ENCODE peak calls at places on chromosomes 2 and 18, in seven cellular contexts. Q, E, G, K, I, B and T are unnamed samples.

GRCh38 chr18:49227456-49227855 is 233.0 kb downstream of the DYM start:
- DNase-seq in G (no peak), B (no peak), Q (no peak), K (peak; percentile 34), I (no peak), E (no peak), T (no peak)

GRCh38 chr18:74402806-74403433 is 54.2 kb downstream of the DIPK1C start:
- DNase-seq in Q (no peak), I (no peak), K (no peak), B (no peak), E (no peak), G (no peak), T (no peak)

GRCh38 chr2:241177526-241177925 is 11.0 kb upstream of the ANO7 start:
- DNase-seq in B (no peak), I (no peak), E (no peak), K (no peak), Q (no peak), G (no peak), T (no peak)

GRCh38 chr2:195531754-195532153 is 125.3 kb upstream of the SLC39A10 start:
- DNase-seq in G (no peak), K (no peak), Q (peak; percentile 36), I (no peak), B (peak; percentile 40), E (no peak), T (no peak)

GRCh38 chr2:106960633-106961205 is 74.8 kb upstream of the ST6GAL2 start:
- DNase-seq in E (no peak), K (no peak), Q (no peak), B (no peak), G (no peak), I (no peak), T (no peak)

GRCh38 chr18:24839991-24840390 is 379.6 kb downstream of the HRH4 start:
- DNase-seq in Q (no peak), K (no peak), G (no peak), B (peak; percentile 43), I (no peak), E (no peak), T (no peak)

GRCh38 chr18:55997156-55997561 is 409.2 kb upstream of the TCF4 start:
- DNase-seq in Q (no peak), G (no peak), I (no peak), E (no peak), K (no peak), B (peak; percentile 66), T (no peak)

GRCh38 chr2:45256173-45256866 is 247.1 kb upstream of the SIX2 start:
- DNase-seq in B (no peak), K (no peak), Q (no peak), E (no peak), G (no peak), I (peak; percentile 70), T (no peak)

GRCh38 chr2:96089356-96090180 is 26.8 kb downstream of the ADRA2B start:
- DNase-seq in G (peak; percentile 60), E (no peak), Q (no peak), K (no peak), B (no peak), I (peak; percentile 44), T (no peak)

GRCh38 chr2:38788306-38788705 is 10.3 kb downstream of the GEMIN6 start:
- DNase-seq in I (no peak), Q (no peak), G (no peak), K (no peak), E (no peak), B (peak; percentile 64), T (no peak)

GRCh38 chr2:159091981-159092380 is 123.5 kb downstream of the TANC1 start:
- DNase-seq in G (no peak), I (no peak), B (no peak), E (no peak), K (no peak), Q (no peak), T (no peak)

GRCh38 chr18:45775241-45775676 is 50.2 kb upstream of the SIGLEC15 start:
- DNase-seq in I (peak; percentile 86), B (peak; percentile 51), G (peak; percentile 22), E (no peak), Q (peak; percentile 59), K (no peak), T (no peak)

GRCh38 chr2:17578466-17578928 is 38.0 kb downstream of the VSNL1 start:
- DNase-seq in G (no peak), I (no peak), K (peak; percentile 63), B (no peak), Q (no peak), E (no peak), T (no peak)

GRCh38 chr2:113240150-113240914 is 38.4 kb downstream of the PAX8 start:
- DNase-seq in Q (peak; percentile 90), K (peak; percentile 47), G (no peak), E (no peak), B (peak; percentile 92), I (peak; percentile 96), T (peak; percentile 58)

GRCh38 chr2:85753035-85753524 is 711 bp upstream of the ATOH8 start:
- DNase-seq in E (no peak), K (no peak), B (no peak), G (no peak), Q (no peak), I (peak; percentile 49), T (no peak)

GRCh38 chr18:23415530-23415929 is 37.6 kb upstream of the RIOK3 start:
- DNase-seq in B (no peak), Q (no peak), I (no peak), E (no peak), K (no peak), G (no peak), T (no peak)

GRCh38 chr2:10806543-10806942 is 6.0 kb downstream of the PDIA6 start:
- DNase-seq in K (no peak), B (no peak), Q (no peak), I (no peak), G (no peak), E (no peak), T (no peak)

GRCh38 chr2:16281451-16282330 is 341.3 kb downstream of the MYCN start:
- DNase-seq in B (no peak), K (peak; percentile 29), E (no peak), Q (no peak), G (peak; percentile 60), I (no peak), T (no peak)

GRCh38 chr18:49071776-49072175 is 121.0 kb upstream of the SMAD7 start:
- DNase-seq in G (no peak), B (no peak), Q (no peak), I (no peak), E (no peak), K (no peak), T (no peak)

GRCh38 chr18:5068856-5069255 is 128.2 kb downstream of the AKAIN1 start:
- DNase-seq in E (no peak), G (no peak), Q (no peak), B (no peak), K (no peak), I (no peak), T (no peak)

GRCh38 chr2:150587547-150588209 is 100.2 kb upstream of the RND3 start:
- DNase-seq in I (no peak), Q (no peak), G (peak; percentile 11), B (peak; percentile 48), E (no peak), K (no peak), T (no peak)

GRCh38 chr18:7784171-7784570 is 217.1 kb downstream of the PTPRM start:
- DNase-seq in E (no peak), K (no peak), B (peak; percentile 25), G (peak; percentile 9), Q (no peak), I (no peak), T (no peak)

GRCh38 chr18:58893388-58894099 is 28.9 kb downstream of the ZNF532 start:
- DNase-seq in B (peak; percentile 79), Q (no peak), K (no peak), G (no peak), E (no peak), I (no peak), T (no peak)

GRCh38 chr18:34942975-34943374 is 98.2 kb upstream of the MAPRE2 start:
- DNase-seq in E (no peak), G (no peak), Q (no peak), K (no peak), B (peak; percentile 1), I (no peak), T (no peak)

GRCh38 chr2:142693171-142693950 is 184.1 kb upstream of the KYNU start:
- DNase-seq in I (no peak), B (peak; percentile 6), E (no peak), K (no peak), Q (no peak), G (no peak), T (no peak)

GRCh38 chr18:50836521-50836957 is 16.7 kb upstream of the MRO start:
- DNase-seq in B (peak; percentile 92), Q (peak; percentile 49), G (no peak), E (no peak), I (no peak), K (peak; percentile 71), T (no peak)